ENCODE peak calls at places on chromosomes 6 and 20, in four cellular contexts. B is BJ, U is sigmoid colon, H is Peyer's patch. D is an unnamed sample.

GRCh38 chr6:85255661-85256060 is 194.2 kb upstream of the NT5E start:
- DNase-seq in U (no peak), B (no peak), H (no peak), D (no peak)

GRCh38 chr20:45993197-45993951 is 15.3 kb upstream of the MMP9 start:
- DNase-seq in U (peak; percentile 45), B (no peak), H (peak; percentile 68), D (no peak)

GRCh38 chr20:38551056-38551626 is 29.9 kb upstream of the ADIG start:
- DNase-seq in B (no peak), U (no peak), H (no peak), D (no peak)

GRCh38 chr6:74568851-74569250 is 637.0 kb downstream of the COL12A1 start:
- DNase-seq in B (no peak), U (no peak), H (no peak), D (no peak)

GRCh38 chr6:167811689-167812487 is 14.8 kb upstream of the AFDN start:
- DNase-seq in U (no peak), H (no peak), B (no peak), D (no peak)

GRCh38 chr6:131372535-131372934 is 200.5 kb upstream of the ARG1 start:
- DNase-seq in U (no peak), B (no peak), H (no peak), D (no peak)

GRCh38 chr6:77373955-77374354 is 89.3 kb downstream of the HTR1B start:
- DNase-seq in H (no peak), B (no peak), U (no peak), D (no peak)

GRCh38 chr20:25222461-25223178 is 25.3 kb upstream of the PYGB start:
- DNase-seq in B (no peak), H (no peak), U (no peak), D (no peak)

GRCh38 chr6:71420693-71421328 is 132.2 kb downstream of the OGFRL1 start:
- DNase-seq in U (peak; percentile 99), B (peak; percentile 72), H (peak; percentile 89), D (peak; percentile 50)

GRCh38 chr20:58710481-58711265 is 18.1 kb downstream of the NPEPL1 start:
- DNase-seq in B (no peak), H (peak; percentile 36), U (peak; percentile 53), D (no peak)

GRCh38 chr6:96862560-96862959 is 25.3 kb upstream of the GPR63 start:
- DNase-seq in U (no peak), B (no peak), H (no peak), D (no peak)

GRCh38 chr6:83417880-83418663 is 12.8 kb downstream of the ME1 start:
- DNase-seq in H (no peak), B (no peak), U (no peak), D (no peak)

GRCh38 chr20:47297746-47298145 is 58.8 kb downstream of the ZMYND8 start:
- DNase-seq in H (no peak), U (no peak), B (no peak), D (no peak)

GRCh38 chr6:52511572-52512151 is 65.2 kb downstream of the TRAM2 start:
- DNase-seq in H (no peak), U (no peak), B (no peak), D (no peak)

GRCh38 chr6:25006565-25007001 is 70.8 kb upstream of the RIPOR2 start:
- DNase-seq in U (peak; percentile 73), B (no peak), H (peak; percentile 81), D (peak; percentile 26)

GRCh38 chr6:83488861-83489260 is 23.5 kb upstream of the PRSS35 start:
- DNase-seq in B (no peak), U (no peak), H (no peak), D (no peak)

GRCh38 chr20:61941721-61942405 is 123.8 kb downstream of the TAF4 start:
- DNase-seq in H (no peak), B (no peak), U (peak; percentile 43), D (no peak)

GRCh38 chr6:35895560-35895959 is 25.3 kb downstream of the SRPK1 start:
- DNase-seq in H (no peak), U (no peak), B (no peak), D (no peak)

GRCh38 chr20:51396365-51396909 is 146.1 kb downstream of the NFATC2 start:
- DNase-seq in U (no peak), B (no peak), H (no peak), D (no peak)

GRCh38 chr6:36955136-36955535 is 598 bp downstream of the PI16 start:
- DNase-seq in U (no peak), H (peak; percentile 44), B (no peak), D (no peak)

GRCh38 chr20:43667341-43668132 is 623 bp downstream of the MYBL2 start:
- DNase-seq in U (no peak), H (peak; percentile 60), B (no peak), D (peak; percentile 75)

GRCh38 chr6:165439928-165440554 is 130.6 kb upstream of the C6orf118 start:
- DNase-seq in U (no peak), B (no peak), H (no peak), D (peak; percentile 7)

GRCh38 chr20:49260218-49260617 is 17.6 kb downstream of the ZNFX1 start:
- DNase-seq in H (no peak), B (no peak), U (no peak), D (no peak)

GRCh38 chr20:53255102-53255710 is 283.0 kb downstream of the TSHZ2 start:
- DNase-seq in H (no peak), B (no peak), U (no peak), D (no peak)
- H3K27me3 ChIP-seq in H (no peaks in the 10 kb centered on the region), B (no peaks in the 10 kb centered on the region), U (no peaks in the 10 kb centered on the region), D (no peaks in the 10 kb centered on the region)

GRCh38 chr6:170423814-170424633 is 117.5 kb downstream of the FAM120B start:
- DNase-seq in U (no peak), B (no peak), H (no peak), D (no peak)
- TF ChIP-seq CTCF in U (no peak), B (no peak), H (no peak), D (no peak)

DNA sequence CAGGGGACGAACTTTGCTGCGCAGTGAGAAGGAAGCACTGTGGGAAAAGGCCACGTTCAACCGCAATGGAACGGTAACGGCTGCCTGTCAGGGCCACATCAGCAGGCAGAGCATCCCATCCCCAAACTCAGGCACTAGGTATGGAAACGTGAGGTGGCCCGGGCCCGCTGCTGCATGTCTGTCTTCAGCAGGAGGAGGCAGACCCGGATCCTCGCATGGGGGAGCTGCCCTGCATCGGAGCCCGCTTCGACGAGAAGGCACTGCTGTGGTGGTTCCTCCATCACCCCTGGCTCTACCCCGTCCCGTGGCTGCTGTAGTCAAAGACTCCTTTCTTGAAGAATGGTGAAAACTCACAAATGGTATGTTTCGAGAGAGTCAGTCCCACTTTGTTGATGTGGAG is 300.3 kb downstream of the KIF16B start:
- DNase-seq in U (no peak), B (no peak), H (no peak), D (no peak)
- H3K4me3 ChIP-seq in U (no peak overlapping the region), B (no peak overlapping the region), H (no peak overlapping the region), D (no peak overlapping the region)

GRCh38 chr6:13217206-13217905 is 111.0 kb downstream of the TBC1D7 start:
- DNase-seq in H (no peak), B (no peak), U (no peak), D (no peak)

GRCh38 chr6:13220266-13220665 is 108.1 kb downstream of the TBC1D7 start:
- DNase-seq in B (no peak), H (no peak), U (no peak), D (no peak)

GRCh38 chr6:13216236-13216933 is 112.0 kb downstream of the TBC1D7 start:
- DNase-seq in B (no peak), U (no peak), H (no peak), D (peak; percentile 27)

GRCh38 chr6:13226071-13226470 is 102.3 kb downstream of the TBC1D7 start:
- DNase-seq in B (no peak), U (no peak), H (no peak), D (no peak)

DNA sequence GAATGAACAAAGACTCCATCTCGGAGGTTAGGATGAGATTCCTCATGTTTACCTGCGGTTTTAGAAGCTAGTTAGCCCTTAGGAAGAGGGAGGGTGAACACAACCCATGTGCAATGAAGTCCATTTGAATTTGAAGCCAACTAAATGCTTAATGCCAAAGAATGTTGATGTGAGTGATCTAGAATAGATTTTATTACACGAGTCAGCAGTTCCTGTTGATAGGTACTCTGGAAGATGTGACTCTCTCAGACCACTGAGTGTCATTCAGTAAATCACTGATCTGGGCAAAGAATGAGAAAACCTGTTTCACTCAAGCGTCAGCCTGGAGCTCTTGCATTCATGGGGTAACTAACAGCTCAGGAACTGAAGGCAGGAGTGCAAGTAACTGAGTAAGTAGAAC is 106.3 kb downstream of the TBC1D7 start:
- DNase-seq in B (no peak), U (no peak), H (no peak), D (no peak)
- H3K27me3 ChIP-seq in B (no peaks in the 10 kb centered on the region), U (no peaks in the 10 kb centered on the region), H (no peaks in the 10 kb centered on the region), D (no peaks in the 10 kb centered on the region)

GRCh38 chr6:106739387-106739786 is 110.0 kb downstream of the QRSL1 start:
- DNase-seq in B (no peak), H (no peak), U (peak; percentile 68), D (no peak)
- TF ChIP-seq CTCF in B (no peak), H (no peak), U (no peak), D (no peak)

DNA sequence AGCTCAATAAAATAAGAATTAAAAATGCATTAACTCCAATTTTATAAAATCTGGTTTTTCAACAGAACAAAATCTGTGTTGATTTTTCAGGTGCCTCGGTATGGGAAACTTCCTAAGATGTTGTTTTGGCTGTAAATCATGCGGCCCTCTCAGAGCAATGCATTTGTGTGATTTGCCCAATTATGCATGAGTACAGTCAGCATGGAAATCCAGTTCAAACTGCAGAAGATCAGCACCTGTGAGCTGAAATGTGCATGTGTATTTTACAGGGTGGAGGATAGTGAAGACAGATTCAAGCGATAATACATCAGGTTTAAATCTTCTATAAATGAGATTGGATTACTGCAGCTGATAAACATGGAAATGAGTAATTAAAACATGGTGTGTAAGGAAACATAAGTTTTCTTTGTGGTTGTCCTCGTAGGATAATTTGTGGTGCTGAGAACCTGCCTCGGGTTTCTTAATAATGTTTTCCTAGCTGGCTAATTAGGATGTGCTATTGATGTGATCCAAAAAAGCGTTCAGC is 117.2 kb upstream of the CCDC28A start:
- DNase-seq in U (no peak), B (no peak), H (no peak), D (no peak)
- H3K4me3 ChIP-seq in U (no peak overlapping the region), B (no peak overlapping the region), H (no peak overlapping the region), D (no peak overlapping the region)

GRCh38 chr20:21435576-21435975 is 38.2 kb upstream of the NKX2-4 start:
- DNase-seq in H (no peak), B (no peak), U (no peak), D (no peak)
- H3K27me3 ChIP-seq in H (no peaks in the 10 kb centered on the region), B (no peaks in the 10 kb centered on the region), U (no peaks in the 10 kb centered on the region), D (no peaks in the 10 kb centered on the region)

GRCh38 chr6:30238178-30238795 is 25.1 kb upstream of the TRIM26 start:
- DNase-seq in H (peak; percentile 62), U (no peak), B (no peak), D (no peak)
- TF ChIP-seq CTCF in H (peak; percentile 43), U (no peak), B (peak; percentile 48), D (peak; percentile 59)

GRCh38 chr6:126720326-126720725 is 380.4 kb downstream of the CENPW start:
- DNase-seq in H (no peak), U (no peak), B (no peak), D (no peak)

GRCh38 chr6:126718600-126719327 is 378.8 kb downstream of the CENPW start:
- DNase-seq in B (no peak), U (no peak), H (no peak), D (peak; percentile 35)

GRCh38 chr6:126721581-126722145 is 381.7 kb downstream of the CENPW start:
- DNase-seq in U (no peak), H (no peak), B (peak; percentile 82), D (no peak)

GRCh38 chr6:126724821-126725220 is 384.9 kb downstream of the CENPW start:
- DNase-seq in B (no peak), H (no peak), U (no peak), D (no peak)

GRCh38 chr6:126723541-126724170 is 383.7 kb downstream of the CENPW start:
- DNase-seq in B (no peak), H (no peak), U (no peak), D (no peak)
- H3K4me3 ChIP-seq in B (no peak overlapping the region), H (no peak overlapping the region), U (no peak overlapping the region), D (no peak overlapping the region)